ENCODE peak calls at places on chromosomes 11 and 22, in ten cellular contexts. One of them, this sample, is unnamed.

GRCh38 chr11:68279676-68280075 is 7.9 kb upstream of the C11orf24 start:
- DNase-seq in fibroblast of mammary gland: no peak
- DNase-seq in fibroblast of pulmonary artery: no peak
- DNase-seq in neural crest cell: no peak
- DNase-seq in HT-29: no peak
- DNase-seq in endodermal cell: no peak
- DNase-seq in globus pallidus: no peak
- DNase-seq in stimulated activated CD4-positive, alpha-beta T cell treated with anti-CD3 and anti-CD28 coated beads, Interleukin-1b, Interleukin-23, amount 100 ng/mL, for 1 hour: no peak
- DNase-seq in stomach: no peak
- DNase-seq in T47D: no peak
- DNase-seq in this sample: no peak

GRCh38 chr11:113105584-113105983 is 144.4 kb downstream of the NCAM1 start:
- DNase-seq in fibroblast of mammary gland: no peak
- DNase-seq in fibroblast of pulmonary artery: no peak
- DNase-seq in neural crest cell: no peak
- DNase-seq in HT-29: no peak
- DNase-seq in endodermal cell: no peak
- DNase-seq in globus pallidus: no peak
- DNase-seq in stimulated activated CD4-positive, alpha-beta T cell treated with anti-CD3 and anti-CD28 coated beads, Interleukin-1b, Interleukin-23, amount 100 ng/mL, for 1 hour: no peak
- DNase-seq in stomach: no peak
- DNase-seq in T47D: no peak
- DNase-seq in this sample: no peak

GRCh38 chr11:130999992-131000770 is 83.9 kb upstream of the SNX19 start:
- DNase-seq in fibroblast of mammary gland: peak; percentile 97
- DNase-seq in fibroblast of pulmonary artery: peak; percentile 94
- DNase-seq in neural crest cell: no peak
- DNase-seq in HT-29: peak; percentile 62
- DNase-seq in endodermal cell: no peak
- DNase-seq in globus pallidus: no peak
- DNase-seq in stimulated activated CD4-positive, alpha-beta T cell treated with anti-CD3 and anti-CD28 coated beads, Interleukin-1b, Interleukin-23, amount 100 ng/mL, for 1 hour: no peak
- DNase-seq in stomach: no peak
- DNase-seq in T47D: no peak
- DNase-seq in this sample: no peak

GRCh38 chr11:94330789-94331188 is 26.4 kb downstream of the IZUMO1R start:
- DNase-seq in fibroblast of mammary gland: peak; percentile 11
- DNase-seq in fibroblast of pulmonary artery: no peak
- DNase-seq in neural crest cell: no peak
- DNase-seq in HT-29: no peak
- DNase-seq in endodermal cell: no peak
- DNase-seq in globus pallidus: no peak
- DNase-seq in stimulated activated CD4-positive, alpha-beta T cell treated with anti-CD3 and anti-CD28 coated beads, Interleukin-1b, Interleukin-23, amount 100 ng/mL, for 1 hour: no peak
- DNase-seq in stomach: no peak
- DNase-seq in T47D: peak; percentile 34
- DNase-seq in this sample: no peak

GRCh38 chr11:66289548-66290331 is 797 bp upstream of the YIF1A start:
- DNase-seq in fibroblast of mammary gland: no peak
- DNase-seq in fibroblast of pulmonary artery: no peak
- DNase-seq in neural crest cell: peak; percentile 76
- DNase-seq in HT-29: no peak
- DNase-seq in endodermal cell: peak; percentile 96
- DNase-seq in globus pallidus: no peak
- DNase-seq in stimulated activated CD4-positive, alpha-beta T cell treated with anti-CD3 and anti-CD28 coated beads, Interleukin-1b, Interleukin-23, amount 100 ng/mL, for 1 hour: peak; percentile 29
- DNase-seq in stomach: peak; percentile 77
- DNase-seq in T47D: peak; percentile 82
- DNase-seq in this sample: peak; percentile 70

GRCh38 chr11:128294685-128295079 is 292.7 kb downstream of the ETS1 start:
- DNase-seq in fibroblast of mammary gland: peak; percentile 50
- DNase-seq in fibroblast of pulmonary artery: peak; percentile 27
- DNase-seq in neural crest cell: no peak
- DNase-seq in HT-29: no peak
- DNase-seq in endodermal cell: no peak
- DNase-seq in globus pallidus: no peak
- DNase-seq in stimulated activated CD4-positive, alpha-beta T cell treated with anti-CD3 and anti-CD28 coated beads, Interleukin-1b, Interleukin-23, amount 100 ng/mL, for 1 hour: no peak
- DNase-seq in stomach: no peak
- DNase-seq in T47D: no peak
- DNase-seq in this sample: no peak

GRCh38 chr22:49533886-49534285 is 293.8 kb downstream of the BRD1 start:
- DNase-seq in fibroblast of mammary gland: no peak
- DNase-seq in fibroblast of pulmonary artery: no peak
- DNase-seq in neural crest cell: no peak
- DNase-seq in HT-29: no peak
- DNase-seq in endodermal cell: no peak
- DNase-seq in globus pallidus: no peak
- DNase-seq in stimulated activated CD4-positive, alpha-beta T cell treated with anti-CD3 and anti-CD28 coated beads, Interleukin-1b, Interleukin-23, amount 100 ng/mL, for 1 hour: no peak
- DNase-seq in stomach: no peak
- DNase-seq in T47D: no peak
- DNase-seq in this sample: no peak

GRCh38 chr11:59102259-59102765 is 4.7 kb upstream of the FAM111B start:
- DNase-seq in fibroblast of mammary gland: peak; percentile 46
- DNase-seq in fibroblast of pulmonary artery: peak; percentile 41
- DNase-seq in neural crest cell: peak; percentile 53
- DNase-seq in HT-29: no peak
- DNase-seq in endodermal cell: peak; percentile 95
- DNase-seq in globus pallidus: peak; percentile 28
- DNase-seq in stimulated activated CD4-positive, alpha-beta T cell treated with anti-CD3 and anti-CD28 coated beads, Interleukin-1b, Interleukin-23, amount 100 ng/mL, for 1 hour: no peak
- DNase-seq in stomach: peak; percentile 65
- DNase-seq in T47D: peak; percentile 89
- DNase-seq in this sample: peak; percentile 14

GRCh38 chr11:35330924-35331323 is 88.4 kb downstream of the SLC1A2 start:
- DNase-seq in fibroblast of mammary gland: no peak
- DNase-seq in fibroblast of pulmonary artery: no peak
- DNase-seq in neural crest cell: no peak
- DNase-seq in HT-29: no peak
- DNase-seq in endodermal cell: no peak
- DNase-seq in globus pallidus: no peak
- DNase-seq in stimulated activated CD4-positive, alpha-beta T cell treated with anti-CD3 and anti-CD28 coated beads, Interleukin-1b, Interleukin-23, amount 100 ng/mL, for 1 hour: peak; percentile 12
- DNase-seq in stomach: no peak
- DNase-seq in T47D: no peak
- DNase-seq in this sample: peak; percentile 34

GRCh38 chr11:60781286-60782044 is 3.7 kb upstream of the MS4A10 start:
- DNase-seq in fibroblast of mammary gland: no peak
- DNase-seq in fibroblast of pulmonary artery: no peak
- DNase-seq in neural crest cell: no peak
- DNase-seq in HT-29: no peak
- DNase-seq in endodermal cell: no peak
- DNase-seq in globus pallidus: no peak
- DNase-seq in stimulated activated CD4-positive, alpha-beta T cell treated with anti-CD3 and anti-CD28 coated beads, Interleukin-1b, Interleukin-23, amount 100 ng/mL, for 1 hour: no peak
- DNase-seq in stomach: no peak
- DNase-seq in T47D: no peak
- DNase-seq in this sample: no peak

GRCh38 chr11:17188675-17189074 is 19.1 kb downstream of the PIK3C2A start:
- DNase-seq in fibroblast of mammary gland: no peak
- DNase-seq in fibroblast of pulmonary artery: peak; percentile 10
- DNase-seq in neural crest cell: no peak
- DNase-seq in HT-29: no peak
- DNase-seq in endodermal cell: peak; percentile 61
- DNase-seq in globus pallidus: no peak
- DNase-seq in stimulated activated CD4-positive, alpha-beta T cell treated with anti-CD3 and anti-CD28 coated beads, Interleukin-1b, Interleukin-23, amount 100 ng/mL, for 1 hour: no peak
- DNase-seq in stomach: no peak
- DNase-seq in T47D: no peak
- DNase-seq in this sample: no peak

GRCh38 chr22:41927813-41928212 is 1.2 kb upstream of the TNFRSF13C start:
- DNase-seq in fibroblast of mammary gland: no peak
- DNase-seq in fibroblast of pulmonary artery: no peak
- DNase-seq in neural crest cell: no peak
- DNase-seq in HT-29: no peak
- DNase-seq in endodermal cell: no peak
- DNase-seq in globus pallidus: no peak
- DNase-seq in stimulated activated CD4-positive, alpha-beta T cell treated with anti-CD3 and anti-CD28 coated beads, Interleukin-1b, Interleukin-23, amount 100 ng/mL, for 1 hour: no peak
- DNase-seq in stomach: no peak
- DNase-seq in T47D: no peak
- DNase-seq in this sample: no peak

GRCh38 chr11:46238078-46238966 is 39.1 kb upstream of the CREB3L1 start:
- DNase-seq in fibroblast of mammary gland: peak; percentile 65
- DNase-seq in fibroblast of pulmonary artery: peak; percentile 85
- DNase-seq in neural crest cell: peak; percentile 46
- DNase-seq in HT-29: peak; percentile 28
- DNase-seq in endodermal cell: peak; percentile 80
- DNase-seq in globus pallidus: no peak
- DNase-seq in stimulated activated CD4-positive, alpha-beta T cell treated with anti-CD3 and anti-CD28 coated beads, Interleukin-1b, Interleukin-23, amount 100 ng/mL, for 1 hour: no peak
- DNase-seq in stomach: peak; percentile 74
- DNase-seq in T47D: peak; percentile 40
- DNase-seq in this sample: peak; percentile 39

GRCh38 chr11:83132191-83132590 is 24.7 kb upstream of the PCF11 start:
- DNase-seq in fibroblast of mammary gland: no peak
- DNase-seq in fibroblast of pulmonary artery: no peak
- DNase-seq in neural crest cell: no peak
- DNase-seq in HT-29: no peak
- DNase-seq in endodermal cell: no peak
- DNase-seq in globus pallidus: no peak
- DNase-seq in stimulated activated CD4-positive, alpha-beta T cell treated with anti-CD3 and anti-CD28 coated beads, Interleukin-1b, Interleukin-23, amount 100 ng/mL, for 1 hour: no peak
- DNase-seq in stomach: no peak
- DNase-seq in T47D: no peak
- DNase-seq in this sample: no peak

GRCh38 chr11:127656266-127656879 is 655.8 kb upstream of the KIRREL3 start:
- DNase-seq in fibroblast of mammary gland: no peak
- DNase-seq in fibroblast of pulmonary artery: no peak
- DNase-seq in neural crest cell: no peak
- DNase-seq in HT-29: no peak
- DNase-seq in endodermal cell: no peak
- DNase-seq in globus pallidus: no peak
- DNase-seq in stimulated activated CD4-positive, alpha-beta T cell treated with anti-CD3 and anti-CD28 coated beads, Interleukin-1b, Interleukin-23, amount 100 ng/mL, for 1 hour: no peak
- DNase-seq in stomach: no peak
- DNase-seq in T47D: no peak
- DNase-seq in this sample: no peak

GRCh38 chr11:45266693-45267451 is 19.3 kb downstream of the SYT13 start:
- DNase-seq in fibroblast of mammary gland: no peak
- DNase-seq in fibroblast of pulmonary artery: no peak
- DNase-seq in neural crest cell: peak; percentile 32
- DNase-seq in HT-29: no peak
- DNase-seq in endodermal cell: peak; percentile 88
- DNase-seq in globus pallidus: no peak
- DNase-seq in stimulated activated CD4-positive, alpha-beta T cell treated with anti-CD3 and anti-CD28 coated beads, Interleukin-1b, Interleukin-23, amount 100 ng/mL, for 1 hour: no peak
- DNase-seq in stomach: no peak
- DNase-seq in T47D: peak; percentile 30
- DNase-seq in this sample: no peak

GRCh38 chr22:24727218-24727851 is 47.2 kb downstream of the PIWIL3 start:
- DNase-seq in fibroblast of mammary gland: peak; percentile 83
- DNase-seq in fibroblast of pulmonary artery: peak; percentile 92
- DNase-seq in neural crest cell: no peak
- DNase-seq in HT-29: peak; percentile 76
- DNase-seq in endodermal cell: no peak
- DNase-seq in globus pallidus: no peak
- DNase-seq in stimulated activated CD4-positive, alpha-beta T cell treated with anti-CD3 and anti-CD28 coated beads, Interleukin-1b, Interleukin-23, amount 100 ng/mL, for 1 hour: no peak
- DNase-seq in stomach: peak; percentile 48
- DNase-seq in T47D: peak; percentile 13
- DNase-seq in this sample: no peak

GRCh38 chr11:128180446-128181089 is 406.8 kb downstream of the ETS1 start:
- DNase-seq in fibroblast of mammary gland: peak; percentile 92
- DNase-seq in fibroblast of pulmonary artery: peak; percentile 95
- DNase-seq in neural crest cell: no peak
- DNase-seq in HT-29: no peak
- DNase-seq in endodermal cell: no peak
- DNase-seq in globus pallidus: no peak
- DNase-seq in stimulated activated CD4-positive, alpha-beta T cell treated with anti-CD3 and anti-CD28 coated beads, Interleukin-1b, Interleukin-23, amount 100 ng/mL, for 1 hour: no peak
- DNase-seq in stomach: no peak
- DNase-seq in T47D: no peak
- DNase-seq in this sample: no peak

GRCh38 chr11:1008001-1008400 is 28.5 kb downstream of the MUC6 start:
- DNase-seq in fibroblast of mammary gland: no peak
- DNase-seq in fibroblast of pulmonary artery: no peak
- DNase-seq in neural crest cell: no peak
- DNase-seq in HT-29: no peak
- DNase-seq in endodermal cell: no peak
- DNase-seq in globus pallidus: no peak
- DNase-seq in stimulated activated CD4-positive, alpha-beta T cell treated with anti-CD3 and anti-CD28 coated beads, Interleukin-1b, Interleukin-23, amount 100 ng/mL, for 1 hour: no peak
- DNase-seq in stomach: no peak
- DNase-seq in T47D: no peak
- DNase-seq in this sample: no peak

GRCh38 chr11:45995342-45995734 is 72.9 kb downstream of the LARGE2 start:
- DNase-seq in fibroblast of mammary gland: no peak
- DNase-seq in fibroblast of pulmonary artery: no peak
- DNase-seq in neural crest cell: no peak
- DNase-seq in HT-29: no peak
- DNase-seq in endodermal cell: no peak
- DNase-seq in globus pallidus: no peak
- DNase-seq in stimulated activated CD4-positive, alpha-beta T cell treated with anti-CD3 and anti-CD28 coated beads, Interleukin-1b, Interleukin-23, amount 100 ng/mL, for 1 hour: no peak
- DNase-seq in stomach: no peak
- DNase-seq in T47D: no peak
- DNase-seq in this sample: no peak

GRCh38 chr11:8070417-8071101 is 10.5 kb upstream of the TUB start:
- DNase-seq in fibroblast of mammary gland: peak; percentile 69
- DNase-seq in fibroblast of pulmonary artery: peak; percentile 62
- DNase-seq in neural crest cell: no peak
- DNase-seq in HT-29: peak; percentile 41
- DNase-seq in endodermal cell: peak; percentile 48
- DNase-seq in globus pallidus: no peak
- DNase-seq in stimulated activated CD4-positive, alpha-beta T cell treated with anti-CD3 and anti-CD28 coated beads, Interleukin-1b, Interleukin-23, amount 100 ng/mL, for 1 hour: no peak
- DNase-seq in stomach: no peak
- DNase-seq in T47D: peak; percentile 35
- DNase-seq in this sample: no peak